ENCODE peak calls at places on chromosomes 2 and 18, in eight cellular contexts. M, B, K, C, T, R, U and Y are unnamed samples.

GRCh38 chr2:215410932-215411285 is 25.0 kb downstream of the FN1 start:
- DNase-seq in M (peak; percentile 89), B (peak; percentile 98), K (no peak), C (peak; percentile 97), T (peak; percentile 57), R (peak; percentile 71), U (no peak), Y (peak; percentile 73)

GRCh38 chr2:241235396-241235795 is 46.9 kb downstream of the ANO7 start:
- DNase-seq in M (no peak), B (no peak), K (no peak), C (no peak), T (no peak), R (no peak), U (no peak), Y (no peak)

GRCh38 chr2:133334923-133335322 is 233.3 kb downstream of the NCKAP5 start:
- DNase-seq in M (no peak), B (no peak), K (no peak), C (peak; percentile 8), T (no peak), R (no peak), U (no peak), Y (no peak)

GRCh38 chr2:217935901-217936684 is 66.7 kb downstream of the TNS1 start:
- DNase-seq in M (no peak), B (peak; percentile 52), K (no peak), C (peak; percentile 79), T (no peak), R (no peak), U (no peak), Y (no peak)

GRCh38 chr2:241804326-241805276 is 4.4 kb upstream of the NEU4 start:
- DNase-seq in M (no peak), B (no peak), K (peak; percentile 58), C (no peak), T (peak; percentile 34), R (peak; percentile 38), U (no peak), Y (no peak)

GRCh38 chr2:204386668-204387067 is 158.6 kb upstream of the PARD3B start:
- DNase-seq in M (no peak), B (no peak), K (no peak), C (no peak), T (no peak), R (no peak), U (no peak), Y (no peak)

GRCh38 chr2:85652056-85652455 is 15.9 kb downstream of the SFTPB start:
- DNase-seq in M (no peak), B (no peak), K (no peak), C (no peak), T (no peak), R (no peak), U (no peak), Y (no peak)

GRCh38 chr2:232502901-232503791 is 15.5 kb upstream of the ECEL1 start:
- DNase-seq in M (no peak), B (peak; percentile 45), K (peak; percentile 69), C (peak; percentile 22), T (no peak), R (peak; percentile 46), U (no peak), Y (no peak)

GRCh38 chr18:37124511-37124910 is 295.6 kb downstream of the KIAA1328 start:
- DNase-seq in M (no peak), B (no peak), K (no peak), C (peak; percentile 65), T (no peak), R (no peak), U (no peak), Y (peak; percentile 25)

GRCh38 chr2:177193240-177193639 is 19.4 kb upstream of the HNRNPA3 start:
- DNase-seq in M (no peak), B (no peak), K (no peak), C (no peak), T (no peak), R (no peak), U (no peak), Y (no peak)

GRCh38 chr2:47720559-47720958 is 62.4 kb upstream of the MSH6 start:
- DNase-seq in M (no peak), B (no peak), K (no peak), C (no peak), T (no peak), R (no peak), U (no peak), Y (no peak)

GRCh38 chr2:221529177-221529942 is 42.7 kb downstream of the EPHA4 start:
- DNase-seq in M (peak; percentile 69), B (no peak), K (no peak), C (no peak), T (no peak), R (no peak), U (no peak), Y (no peak)

GRCh38 chr2:36453652-36454051 is 98.1 kb downstream of the CRIM1 start:
- DNase-seq in M (no peak), B (peak; percentile 39), K (no peak), C (no peak), T (peak; percentile 52), R (no peak), U (no peak), Y (no peak)

GRCh38 chr2:211879323-211879722 is 659.3 kb downstream of the ERBB4 start:
- DNase-seq in M (peak; percentile 47), B (peak; percentile 12), K (no peak), C (no peak), T (no peak), R (no peak), U (no peak), Y (no peak)

GRCh38 chr2:129438501-129439057 is 540.9 kb upstream of the RAB6C start:
- DNase-seq in M (no peak), B (no peak), K (no peak), C (no peak), T (no peak), R (no peak), U (no peak), Y (no peak)

GRCh38 chr2:9539530-9539929 is 16.1 kb downstream of the ADAM17 start:
- DNase-seq in M (peak; percentile 72), B (peak; percentile 58), K (no peak), C (peak; percentile 40), T (no peak), R (no peak), U (no peak), Y (no peak)
- H3K4me2 ChIP-seq in M (peak overlapping the region; percentile 74), B (no peak overlapping the region), K (no peak overlapping the region), C (peak overlapping the region; percentile 25), T (no peak overlapping the region), R (peak overlapping the region; percentile 45), U (no peak overlapping the region), Y (no peak overlapping the region)

GRCh38 chr2:188902906-188903305 is 71.3 kb upstream of the COL3A1 start:
- DNase-seq in M (peak; percentile 68), B (peak; percentile 50), K (no peak), C (peak; percentile 39), T (no peak), R (peak; percentile 18), U (no peak), Y (no peak)

GRCh38 chr2:188894028-188894427 is 80.1 kb upstream of the COL3A1 start:
- DNase-seq in M (no peak), B (no peak), K (no peak), C (no peak), T (no peak), R (no peak), U (no peak), Y (no peak)

GRCh38 chr2:188897096-188897495 is 77.1 kb upstream of the COL3A1 start:
- DNase-seq in M (no peak), B (peak; percentile 65), K (no peak), C (peak; percentile 65), T (no peak), R (no peak), U (no peak), Y (no peak)

GRCh38 chr2:188894979-188895378 is 79.2 kb upstream of the COL3A1 start:
- DNase-seq in M (no peak), B (no peak), K (no peak), C (no peak), T (no peak), R (no peak), U (no peak), Y (no peak)

DNA sequence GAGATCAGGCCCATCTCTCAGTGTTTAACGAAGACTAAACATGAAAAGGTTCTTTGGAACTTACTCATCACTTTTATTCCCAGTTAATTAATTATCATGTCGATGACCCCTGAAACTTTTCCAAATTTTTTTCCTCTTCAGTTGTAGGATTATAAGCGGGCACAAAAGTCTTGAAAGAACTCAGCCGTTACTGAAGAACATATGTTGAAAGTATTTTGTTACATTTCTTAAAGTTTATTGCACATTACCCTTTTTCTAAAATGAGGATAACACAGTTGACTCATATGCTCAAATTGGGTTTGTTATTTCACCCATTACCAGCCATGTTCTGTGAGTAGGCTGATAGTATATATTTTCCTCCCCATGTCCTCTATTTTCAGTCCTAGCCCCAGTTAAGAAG is 75.9 kb upstream of the COL3A1 start:
- DNase-seq in M (no peak), B (peak; percentile 75), K (no peak), C (peak; percentile 52), T (no peak), R (no peak), U (no peak), Y (no peak)
- H3K4me2 ChIP-seq in M (no peak overlapping the region), B (peak overlapping the region; percentile 70), K (no peak overlapping the region), C (no peak overlapping the region), T (no peak overlapping the region), R (no peak overlapping the region), U (no peak overlapping the region), Y (no peak overlapping the region)

DNA sequence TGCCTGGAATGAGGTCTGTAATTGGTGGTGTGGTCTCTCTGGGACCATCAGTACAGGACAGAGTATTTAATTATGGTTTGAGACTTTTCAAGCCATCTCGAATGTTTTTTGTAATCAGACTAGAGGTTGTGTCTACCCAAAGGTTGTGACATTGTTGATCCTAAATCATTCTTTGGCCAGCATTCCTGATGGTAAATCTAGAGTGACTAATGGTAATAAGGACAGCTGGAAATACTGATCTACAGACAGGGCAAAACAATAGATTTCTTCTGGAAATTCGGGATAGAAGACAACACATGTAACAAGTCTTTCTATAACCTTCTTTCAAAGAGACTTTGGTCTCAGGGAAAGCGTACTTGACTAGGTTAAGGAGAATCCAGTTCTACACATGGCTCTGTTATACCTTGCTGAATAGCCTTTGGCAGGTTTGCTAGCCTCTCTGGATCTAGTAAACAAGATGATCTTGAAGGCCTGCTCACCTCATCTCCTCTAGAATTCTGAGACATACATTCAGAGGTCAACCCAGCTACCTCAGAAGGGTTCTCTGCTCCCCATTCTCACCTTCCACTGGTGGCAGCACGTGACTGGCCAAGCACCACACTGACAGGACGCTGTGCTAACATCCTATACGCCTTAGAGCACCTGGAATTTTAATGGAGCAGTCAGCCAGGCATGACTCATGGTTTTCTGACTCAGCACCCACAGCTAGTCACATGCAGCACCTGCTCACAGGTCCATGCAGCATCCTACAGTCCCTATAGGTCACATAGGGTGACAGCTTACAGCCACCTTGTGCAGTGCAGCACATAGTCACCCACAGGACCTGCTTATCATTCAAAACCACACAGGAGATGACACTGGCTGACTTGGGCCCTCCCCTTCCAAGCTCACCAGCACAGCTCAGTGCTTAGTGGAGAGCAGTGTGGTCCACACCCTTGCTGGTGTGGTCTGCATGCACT is 12.2 kb downstream of the PLB1 start:
- DNase-seq in M (no peak), B (peak; percentile 17), K (no peak), C (peak; percentile 42), T (peak; percentile 34), R (peak; percentile 48), U (no peak), Y (peak; percentile 90)
- H3K4me2 ChIP-seq in M (no peak overlapping the region), B (no peak overlapping the region), K (no peak overlapping the region), C (no peak overlapping the region), T (no peak overlapping the region), R (peak overlapping the region; percentile 2), U (no peak overlapping the region), Y (no peak overlapping the region)

DNA sequence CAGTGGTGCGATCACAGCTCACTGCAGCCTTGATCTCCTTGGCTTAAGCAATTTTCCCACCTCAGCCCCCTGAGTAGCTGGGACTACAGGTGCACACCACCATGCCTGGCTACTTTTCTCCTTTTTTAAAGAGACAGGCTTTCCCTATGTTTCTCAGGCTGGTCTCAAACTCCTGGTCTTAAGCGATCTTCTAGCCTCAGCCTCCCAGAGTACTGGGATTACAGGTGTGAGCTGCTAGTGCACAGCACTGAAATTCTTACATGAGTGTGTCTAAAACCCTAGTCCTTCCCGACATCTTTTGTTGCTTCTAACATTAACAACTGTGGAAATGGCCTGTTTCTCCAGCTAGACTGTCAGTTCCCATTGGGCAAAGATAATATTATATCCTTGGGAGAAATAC is 2.9 kb downstream of the UGP2 start:
- DNase-seq in M (no peak), B (no peak), K (no peak), C (no peak), T (no peak), R (no peak), U (no peak), Y (no peak)
- H3K4me2 ChIP-seq in M (no peak overlapping the region), B (no peak overlapping the region), K (peak overlapping the region; percentile 99), C (peak overlapping the region; percentile 92), T (peak overlapping the region; percentile 95), R (no peak overlapping the region), U (peak overlapping the region; percentile 69), Y (peak overlapping the region; percentile 84)